ENCODE peak calls at places on chromosomes 6 and 20, in six cellular contexts. Z, H, F, M, E and N are unnamed samples.

GRCh38 chr20:20491110-20491783 is 123.3 kb downstream of the INSM1 start:
- DNase-seq in Z (no peak), H (no peak), F (no peak), M (no peak), E (no peak), N (no peak)

GRCh38 chr20:64104667-64105451 is 2.5 kb downstream of the NPBWR2 start:
- DNase-seq in Z (no peak), H (no peak), F (no peak), M (peak; percentile 12), E (peak; percentile 52), N (no peak)

GRCh38 chr20:270517-270916 is 13.0 kb downstream of the DEFB132 start:
- DNase-seq in Z (no peak), H (no peak), F (no peak), M (no peak), E (no peak), N (no peak)

GRCh38 chr6:17710331-17710730 is 3.6 kb upstream of the NUP153 start:
- DNase-seq in Z (no peak), H (no peak), F (no peak), M (no peak), E (no peak), N (no peak)

GRCh38 chr6:138011413-138011812 is 95.8 kb downstream of the PERP start:
- DNase-seq in Z (no peak), H (no peak), F (no peak), M (no peak), E (no peak), N (no peak)

GRCh38 chr6:15528870-15529269 is 134.0 kb downstream of the DTNBP1 start:
- DNase-seq in Z (no peak), H (no peak), F (no peak), M (no peak), E (peak; percentile 33), N (no peak)

GRCh38 chr20:17533396-17533795 is 2.2 kb upstream of the BFSP1 start:
- DNase-seq in Z (no peak), H (no peak), F (no peak), M (peak; percentile 40), E (no peak), N (no peak)

GRCh38 chr6:21386744-21387143 is 206.8 kb upstream of the SOX4 start:
- DNase-seq in Z (no peak), H (no peak), F (no peak), M (no peak), E (no peak), N (no peak)

GRCh38 chr6:7313505-7314165 is 636 bp upstream of the SSR1 start:
- DNase-seq in Z (no peak), H (no peak), F (no peak), M (no peak), E (no peak), N (no peak)

GRCh38 chr6:166423781-166424180 is 41.0 kb upstream of the MPC1 start:
- DNase-seq in Z (no peak), H (no peak), F (no peak), M (no peak), E (no peak), N (no peak)

GRCh38 chr6:34194770-34195169 is 41.9 kb upstream of the HMGA1 start:
- DNase-seq in Z (no peak), H (no peak), F (no peak), M (no peak), E (no peak), N (no peak)
- TF ChIP-seq CTCF in Z (no peak), H (no peak), F (no peak), M (no peak), E (no peak), N (no peak)

GRCh38 chr6:64334646-64335045 is 699.0 kb downstream of the PHF3 start:
- DNase-seq in Z (no peak), H (no peak), F (no peak), M (no peak), E (no peak), N (no peak)

GRCh38 chr6:64330694-64331309 is 695.2 kb downstream of the PHF3 start:
- DNase-seq in Z (peak; percentile 27), H (no peak), F (no peak), M (peak; percentile 59), E (no peak), N (peak; percentile 82)

DNA sequence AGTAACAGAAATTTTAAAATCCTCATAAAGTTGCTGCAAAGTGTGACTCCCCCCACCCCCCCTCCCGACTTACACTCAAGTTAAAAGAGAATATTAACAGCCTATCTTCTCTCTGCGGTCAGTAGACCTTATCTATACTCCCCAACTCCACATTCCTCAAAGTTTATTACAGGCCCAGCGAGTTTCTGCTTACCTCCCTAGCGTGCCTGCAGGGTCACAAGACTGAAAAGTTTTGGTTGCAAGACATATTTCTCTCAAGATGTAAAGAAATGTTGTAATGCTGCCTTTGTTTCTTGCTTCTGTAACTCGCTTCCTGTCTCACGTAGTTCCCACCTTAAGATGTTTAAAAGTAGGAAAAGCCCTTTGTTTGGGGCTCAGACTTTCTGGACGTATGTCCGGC is 699.6 kb downstream of the PHF3 start:
- DNase-seq in Z (no peak), H (no peak), F (no peak), M (no peak), E (no peak), N (no peak)
- TF ChIP-seq CTCF in Z (no peak), H (no peak), F (no peak), M (no peak), E (no peak), N (no peak)

GRCh38 chr6:77177470-77177869 is 285.8 kb downstream of the HTR1B start:
- DNase-seq in Z (no peak), H (no peak), F (no peak), M (no peak), E (no peak), N (no peak)

GRCh38 chr6:77172578-77172977 is 290.7 kb downstream of the HTR1B start:
- DNase-seq in Z (no peak), H (no peak), F (no peak), M (no peak), E (no peak), N (no peak)

GRCh38 chr6:77178821-77179220 is 284.5 kb downstream of the HTR1B start:
- DNase-seq in Z (no peak), H (no peak), F (no peak), M (no peak), E (no peak), N (no peak)

DNA sequence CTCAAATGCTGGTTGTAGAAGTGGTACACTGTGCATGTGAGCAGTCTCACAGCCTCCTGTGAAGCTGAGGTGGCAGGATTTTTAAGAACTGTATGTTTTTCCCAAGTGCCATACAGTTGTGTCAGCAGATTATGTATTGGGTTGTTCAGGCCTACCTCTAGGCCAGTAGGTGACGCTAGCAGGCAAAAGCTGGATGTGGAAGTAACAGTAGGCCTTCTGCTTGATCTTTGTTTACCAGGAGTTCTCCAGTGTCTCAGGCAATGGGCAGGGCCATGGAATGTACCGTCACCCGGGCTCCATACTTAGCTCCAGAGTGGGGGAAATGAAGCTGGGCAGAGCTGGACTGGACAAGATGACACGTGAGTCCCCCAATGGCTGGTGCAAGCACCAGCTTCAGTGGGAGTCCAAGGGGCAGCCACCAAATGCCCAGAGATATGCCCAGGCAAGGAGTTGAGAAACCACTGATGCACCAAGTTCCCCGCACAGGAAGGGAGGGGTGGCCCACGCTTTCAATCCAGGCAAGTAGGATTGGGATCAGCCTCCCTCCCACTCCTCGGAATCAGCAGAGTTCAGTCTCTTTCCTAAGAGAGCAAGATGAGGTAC is 289.7 kb downstream of the HTR1B start:
- DNase-seq in Z (no peak), H (no peak), F (no peak), M (no peak), E (no peak), N (no peak)
- TF ChIP-seq CTCF in Z (no peak), H (peak; percentile 3), F (no peak), M (no peak), E (no peak), N (no peak)

GRCh38 chr6:114159727-114160126 is 183.1 kb downstream of the HS3ST5 start:
- DNase-seq in Z (no peak), H (no peak), F (no peak), M (no peak), E (no peak), N (no peak)
- TF ChIP-seq CTCF in Z (no peak), H (no peak), F (no peak), M (no peak), E (no peak), N (no peak)

GRCh38 chr6:26489926-26490575 is 10.1 kb upstream of the BTN1A1 start:
- DNase-seq in Z (no peak), H (no peak), F (no peak), M (no peak), E (no peak), N (no peak)

GRCh38 chr6:26491604-26492003 is 8.5 kb upstream of the BTN1A1 start:
- DNase-seq in Z (no peak), H (no peak), F (no peak), M (no peak), E (no peak), N (no peak)

GRCh38 chr6:26494117-26494516 is 6.0 kb upstream of the BTN1A1 start:
- DNase-seq in Z (no peak), H (no peak), F (no peak), M (no peak), E (no peak), N (no peak)

GRCh38 chr6:26490576-26490964 is 9.5 kb upstream of the BTN1A1 start:
- DNase-seq in Z (no peak), H (no peak), F (no peak), M (no peak), E (no peak), N (no peak)

GRCh38 chr6:26493258-26493657 is 6.8 kb upstream of the BTN1A1 start:
- DNase-seq in Z (no peak), H (no peak), F (no peak), M (no peak), E (no peak), N (no peak)
- TF ChIP-seq CTCF in Z (no peak), H (peak; percentile 27), F (no peak), M (peak; percentile 23), E (no peak), N (no peak)

DNA sequence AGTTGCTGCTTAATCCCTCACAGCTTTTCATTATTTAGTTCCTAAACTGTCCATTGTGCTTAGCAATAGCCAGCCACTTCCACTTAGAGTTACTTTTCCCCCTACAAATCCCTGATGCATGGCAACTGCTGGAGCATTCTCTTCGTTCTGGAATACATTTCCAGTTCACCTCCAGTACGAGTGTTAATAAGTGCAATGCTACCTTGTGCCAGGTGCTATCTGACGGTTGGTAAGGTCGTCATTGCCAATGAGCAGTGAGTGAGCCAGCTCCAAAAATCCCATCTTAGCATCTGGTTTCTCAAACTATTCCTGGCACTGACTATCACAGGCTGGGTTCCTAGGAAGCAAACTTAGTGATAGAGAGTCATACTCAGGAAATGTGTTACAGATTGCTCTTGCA is 114.1 kb upstream of the ADGRF1 start:
- DNase-seq in Z (no peak), H (no peak), F (no peak), M (no peak), E (no peak), N (no peak)
- TF ChIP-seq CTCF in Z (no peak), H (no peak), F (no peak), M (no peak), E (no peak), N (no peak)